ENCODE peak calls at places on chromosomes 5 and 9, in five cellular contexts. One of them, this sample, is unnamed.

GRCh38 chr9:17837931-17838330 is 259.1 kb downstream of the SH3GL2 start:
- DNase-seq in HTR-8/SVneo: no peak
- DNase-seq in aorta: no peak
- DNase-seq in cardiac muscle cell: no peak
- DNase-seq in iris pigment epithelial cell: no peak
- DNase-seq in this sample: no peak

GRCh38 chr5:136901-137300 is 44.9 kb downstream of the PLEKHG4B start:
- DNase-seq in iris pigment epithelial cell: no peak
- DNase-seq in cardiac muscle cell: no peak
- DNase-seq in aorta: no peak
- DNase-seq in HTR-8/SVneo: no peak
- DNase-seq in this sample: no peak

GRCh38 chr9:89001917-89002540 is 10.8 kb downstream of the S1PR3 start:
- DNase-seq in cardiac muscle cell: no peak
- DNase-seq in aorta: no peak
- DNase-seq in iris pigment epithelial cell: no peak
- DNase-seq in HTR-8/SVneo: no peak
- DNase-seq in this sample: no peak

GRCh38 chr9:120791161-120791560 is 2.1 kb downstream of the FBXW2 start:
- DNase-seq in aorta: no peak
- DNase-seq in iris pigment epithelial cell: peak
- DNase-seq in cardiac muscle cell: peak
- DNase-seq in HTR-8/SVneo: no peak
- DNase-seq in this sample: no peak

GRCh38 chr5:109910874-109911273 is 221.1 kb downstream of the MAN2A1 start:
- DNase-seq in HTR-8/SVneo: no peak
- DNase-seq in cardiac muscle cell: no peak
- DNase-seq in aorta: no peak
- DNase-seq in iris pigment epithelial cell: no peak
- DNase-seq in this sample: no peak

GRCh38 chr9:32384002-32384363 is 460 bp upstream of the ACO1 start:
- DNase-seq in HTR-8/SVneo: no peak
- DNase-seq in aorta: no peak
- DNase-seq in iris pigment epithelial cell: no peak
- DNase-seq in cardiac muscle cell: no peak
- DNase-seq in this sample: peak

GRCh38 chr9:133727277-133727875 is 10.8 kb downstream of the SARDH start:
- DNase-seq in cardiac muscle cell: no peak
- DNase-seq in aorta: no peak
- DNase-seq in HTR-8/SVneo: no peak
- DNase-seq in iris pigment epithelial cell: no peak
- DNase-seq in this sample: no peak

GRCh38 chr9:91817493-91818225 is 132.4 kb downstream of the ROR2 start:
- DNase-seq in aorta: no peak
- DNase-seq in iris pigment epithelial cell: peak
- DNase-seq in cardiac muscle cell: peak
- DNase-seq in HTR-8/SVneo: no peak
- DNase-seq in this sample: no peak

GRCh38 chr5:160923927-160924705 is 72.1 kb upstream of the ATP10B start:
- DNase-seq in aorta: no peak
- DNase-seq in HTR-8/SVneo: no peak
- DNase-seq in cardiac muscle cell: no peak
- DNase-seq in iris pigment epithelial cell: no peak
- DNase-seq in this sample: no peak

GRCh38 chr5:55636711-55637110 is 75.4 kb downstream of the SLC38A9 start:
- DNase-seq in cardiac muscle cell: peak
- DNase-seq in iris pigment epithelial cell: peak
- DNase-seq in HTR-8/SVneo: no peak
- DNase-seq in aorta: no peak
- DNase-seq in this sample: no peak

GRCh38 chr9:97307091-97307490 is 368 bp upstream of the CCDC180 start:
- DNase-seq in aorta: peak
- DNase-seq in HTR-8/SVneo: no peak
- DNase-seq in iris pigment epithelial cell: peak
- DNase-seq in cardiac muscle cell: peak
- DNase-seq in this sample: peak

GRCh38 chr9:133100518-133101355 is 20.3 kb downstream of the RALGDS start:
- DNase-seq in iris pigment epithelial cell: no peak
- DNase-seq in cardiac muscle cell: no peak
- DNase-seq in aorta: no peak
- DNase-seq in HTR-8/SVneo: no peak
- DNase-seq in this sample: no peak

GRCh38 chr5:139696894-139697658 is 48.9 kb downstream of the CXXC5 start:
- DNase-seq in cardiac muscle cell: peak
- DNase-seq in iris pigment epithelial cell: peak
- DNase-seq in aorta: peak
- DNase-seq in HTR-8/SVneo: peak
- DNase-seq in this sample: no peak

GRCh38 chr9:134644715-134645606 is 3.4 kb downstream of the COL5A1 start:
- DNase-seq in HTR-8/SVneo: peak
- DNase-seq in iris pigment epithelial cell: peak
- DNase-seq in cardiac muscle cell: peak
- DNase-seq in aorta: peak
- DNase-seq in this sample: no peak

GRCh38 chr9:135076876-135077430 is 10.5 kb upstream of the OLFM1 start:
- DNase-seq in aorta: no peak
- DNase-seq in cardiac muscle cell: no peak
- DNase-seq in iris pigment epithelial cell: no peak
- DNase-seq in HTR-8/SVneo: no peak
- DNase-seq in this sample: no peak

GRCh38 chr9:35490155-35490909 is 421 bp downstream of the RUSC2 start:
- DNase-seq in cardiac muscle cell: no peak
- DNase-seq in HTR-8/SVneo: no peak
- DNase-seq in iris pigment epithelial cell: peak
- DNase-seq in aorta: peak
- DNase-seq in this sample: peak

GRCh38 chr9:129580211-129580915 is 40.5 kb downstream of the C9orf50 start:
- DNase-seq in cardiac muscle cell: no peak
- DNase-seq in iris pigment epithelial cell: no peak
- DNase-seq in HTR-8/SVneo: no peak
- DNase-seq in aorta: no peak
- DNase-seq in this sample: no peak

GRCh38 chr5:7781899-7782298 is 69.0 kb downstream of the CFAP90 start:
- DNase-seq in iris pigment epithelial cell: no peak
- DNase-seq in HTR-8/SVneo: no peak
- DNase-seq in cardiac muscle cell: no peak
- DNase-seq in aorta: no peak
- DNase-seq in this sample: no peak

GRCh38 chr5:82356808-82357671 is 78.9 kb upstream of the RPS23 start:
- DNase-seq in iris pigment epithelial cell: peak
- DNase-seq in HTR-8/SVneo: peak
- DNase-seq in cardiac muscle cell: peak
- DNase-seq in aorta: peak
- DNase-seq in this sample: no peak

GRCh38 chr5:4124201-4124852 is 528.7 kb downstream of the IRX1 start:
- DNase-seq in aorta: no peak
- DNase-seq in cardiac muscle cell: no peak
- DNase-seq in HTR-8/SVneo: no peak
- DNase-seq in iris pigment epithelial cell: no peak
- DNase-seq in this sample: no peak

GRCh38 chr5:171633776-171634470 is 151.7 kb upstream of the SMIM23 start:
- DNase-seq in iris pigment epithelial cell: no peak
- DNase-seq in HTR-8/SVneo: no peak
- DNase-seq in cardiac muscle cell: no peak
- DNase-seq in aorta: no peak
- DNase-seq in this sample: no peak

GRCh38 chr5:33713087-33713486 is 178.7 kb downstream of the ADAMTS12 start:
- DNase-seq in cardiac muscle cell: no peak
- DNase-seq in HTR-8/SVneo: no peak
- DNase-seq in iris pigment epithelial cell: no peak
- DNase-seq in aorta: no peak
- DNase-seq in this sample: no peak

GRCh38 chr9:16532272-16532671 is 338.2 kb downstream of the BNC2 start:
- DNase-seq in cardiac muscle cell: no peak
- DNase-seq in aorta: no peak
- DNase-seq in HTR-8/SVneo: no peak
- DNase-seq in iris pigment epithelial cell: no peak
- DNase-seq in this sample: no peak

GRCh38 chr9:134333234-134333873 is 7.1 kb downstream of the RXRA start:
- DNase-seq in aorta: no peak
- DNase-seq in cardiac muscle cell: no peak
- DNase-seq in HTR-8/SVneo: no peak
- DNase-seq in iris pigment epithelial cell: peak
- DNase-seq in this sample: no peak

GRCh38 chr9:113649054-113649453 is 185.5 kb downstream of the RGS3 start:
- DNase-seq in cardiac muscle cell: peak
- DNase-seq in iris pigment epithelial cell: no peak
- DNase-seq in aorta: peak
- DNase-seq in HTR-8/SVneo: no peak
- DNase-seq in this sample: no peak

GRCh38 chr5:172840077-172840777 is 6.2 kb downstream of the ERGIC1 start:
- DNase-seq in iris pigment epithelial cell: no peak
- DNase-seq in HTR-8/SVneo: no peak
- DNase-seq in aorta: no peak
- DNase-seq in cardiac muscle cell: no peak
- DNase-seq in this sample: no peak

GRCh38 chr9:136090768-136091581 is 4.1 kb downstream of the NACC2 start:
- DNase-seq in HTR-8/SVneo: no peak
- DNase-seq in iris pigment epithelial cell: no peak
- DNase-seq in aorta: peak
- DNase-seq in cardiac muscle cell: no peak
- DNase-seq in this sample: no peak

GRCh38 chr5:168342151-168342825 is 50.8 kb downstream of the WWC1 start:
- DNase-seq in HTR-8/SVneo: peak
- DNase-seq in cardiac muscle cell: no peak
- DNase-seq in aorta: no peak
- DNase-seq in iris pigment epithelial cell: peak
- DNase-seq in this sample: no peak

GRCh38 chr5:21685536-21685935 is 1167.6 kb downstream of the CDH12 start:
- DNase-seq in aorta: no peak
- DNase-seq in cardiac muscle cell: peak
- DNase-seq in HTR-8/SVneo: no peak
- DNase-seq in iris pigment epithelial cell: peak
- DNase-seq in this sample: no peak

GRCh38 chr5:134547579-134547978 is 22.1 kb downstream of the JADE2 start:
- DNase-seq in iris pigment epithelial cell: peak
- DNase-seq in cardiac muscle cell: peak
- DNase-seq in HTR-8/SVneo: no peak
- DNase-seq in aorta: peak
- DNase-seq in this sample: no peak

GRCh38 chr5:114412509-114413171 is 50.8 kb downstream of the KCNN2 start:
- DNase-seq in HTR-8/SVneo: no peak
- DNase-seq in iris pigment epithelial cell: peak
- DNase-seq in cardiac muscle cell: peak
- DNase-seq in aorta: no peak
- DNase-seq in this sample: no peak

GRCh38 chr5:175288048-175288621 is 155.8 kb downstream of the DRD1 start:
- DNase-seq in HTR-8/SVneo: no peak
- DNase-seq in iris pigment epithelial cell: peak
- DNase-seq in aorta: peak
- DNase-seq in cardiac muscle cell: peak
- DNase-seq in this sample: no peak

GRCh38 chr5:30736642-30737041 is 456.8 kb upstream of the CDH6 start:
- DNase-seq in iris pigment epithelial cell: peak
- DNase-seq in cardiac muscle cell: no peak
- DNase-seq in aorta: no peak
- DNase-seq in HTR-8/SVneo: no peak
- DNase-seq in this sample: no peak

GRCh38 chr9:133981958-133982681 is 10.0 kb downstream of the VAV2 start:
- DNase-seq in HTR-8/SVneo: no peak
- DNase-seq in cardiac muscle cell: no peak
- DNase-seq in iris pigment epithelial cell: no peak
- DNase-seq in aorta: peak
- DNase-seq in this sample: no peak